ENCODE peak calls at places on chromosome 10, in seven cellular contexts. One of them, this sample, is unnamed.
A peak's percentile ranks its signal among the peaks of the same experiment; 100 is the strongest.

GRCh38 chr10:23496727-23497126 is 57.9 kb downstream of the OTUD1 start:
- DNase-seq in lower leg skin: no peak
- DNase-seq in psoas muscle: no peak
- DNase-seq in keratinocyte: no peak
- DNase-seq in cardiac fibroblast: no peak
- DNase-seq in naive thymus-derived CD4-positive, alpha-beta T cell: no peak
- DNase-seq in body of pancreas: no peak
- DNase-seq in this sample: no peak

GRCh38 chr10:80454526-80455460 is 683 bp downstream of the TSPAN14 start:
- DNase-seq in lower leg skin: no peak
- DNase-seq in psoas muscle: peak; percentile 48
- DNase-seq in keratinocyte: no peak
- DNase-seq in cardiac fibroblast: peak; percentile 38
- DNase-seq in naive thymus-derived CD4-positive, alpha-beta T cell: no peak
- DNase-seq in body of pancreas: peak; percentile 75
- DNase-seq in this sample: no peak

GRCh38 chr10:125006921-125007391 is 65.0 kb downstream of the ZRANB1 start:
- DNase-seq in lower leg skin: no peak
- DNase-seq in psoas muscle: no peak
- DNase-seq in keratinocyte: no peak
- DNase-seq in cardiac fibroblast: no peak
- DNase-seq in naive thymus-derived CD4-positive, alpha-beta T cell: no peak
- DNase-seq in body of pancreas: no peak
- DNase-seq in this sample: no peak

GRCh38 chr10:101629781-101630419 is 41.8 kb downstream of the DPCD start:
- DNase-seq in lower leg skin: no peak
- DNase-seq in psoas muscle: peak; percentile 37
- DNase-seq in keratinocyte: no peak
- DNase-seq in cardiac fibroblast: no peak
- DNase-seq in naive thymus-derived CD4-positive, alpha-beta T cell: no peak
- DNase-seq in body of pancreas: no peak
- DNase-seq in this sample: no peak

GRCh38 chr10:124003070-124003419 is 90.4 kb downstream of the CHST15 start:
- DNase-seq in lower leg skin: no peak
- DNase-seq in psoas muscle: no peak
- DNase-seq in keratinocyte: no peak
- DNase-seq in cardiac fibroblast: no peak
- DNase-seq in naive thymus-derived CD4-positive, alpha-beta T cell: no peak
- DNase-seq in body of pancreas: no peak
- DNase-seq in this sample: no peak

GRCh38 chr10:35940067-35940989 is 298.2 kb upstream of the FZD8 start:
- DNase-seq in lower leg skin: no peak
- DNase-seq in psoas muscle: no peak
- DNase-seq in keratinocyte: no peak
- DNase-seq in cardiac fibroblast: peak; percentile 32
- DNase-seq in naive thymus-derived CD4-positive, alpha-beta T cell: no peak
- DNase-seq in body of pancreas: no peak
- DNase-seq in this sample: no peak

GRCh38 chr10:21138769-21139324 is 241.7 kb upstream of the NEBL start:
- DNase-seq in lower leg skin: no peak
- DNase-seq in psoas muscle: no peak
- DNase-seq in keratinocyte: no peak
- DNase-seq in cardiac fibroblast: no peak
- DNase-seq in naive thymus-derived CD4-positive, alpha-beta T cell: no peak
- DNase-seq in body of pancreas: no peak
- DNase-seq in this sample: no peak

GRCh38 chr10:55629792-55630490 is 731.1 kb downstream of the ZWINT start:
- DNase-seq in lower leg skin: no peak
- DNase-seq in psoas muscle: peak; percentile 18
- DNase-seq in keratinocyte: no peak
- DNase-seq in cardiac fibroblast: peak; percentile 41
- DNase-seq in naive thymus-derived CD4-positive, alpha-beta T cell: no peak
- DNase-seq in body of pancreas: peak; percentile 52
- DNase-seq in this sample: no peak

GRCh38 chr10:86367339-86367951 is 850 bp upstream of the GRID1 start:
- DNase-seq in lower leg skin: no peak
- DNase-seq in psoas muscle: peak; percentile 52
- DNase-seq in keratinocyte: no peak
- DNase-seq in cardiac fibroblast: no peak
- DNase-seq in naive thymus-derived CD4-positive, alpha-beta T cell: no peak
- DNase-seq in body of pancreas: no peak
- DNase-seq in this sample: peak; percentile 50

GRCh38 chr10:124281666-124282065 is 137.1 kb downstream of the OAT start:
- DNase-seq in lower leg skin: no peak
- DNase-seq in psoas muscle: no peak
- DNase-seq in keratinocyte: no peak
- DNase-seq in cardiac fibroblast: no peak
- DNase-seq in naive thymus-derived CD4-positive, alpha-beta T cell: no peak
- DNase-seq in body of pancreas: no peak
- DNase-seq in this sample: no peak

GRCh38 chr10:120229641-120230040 is 227.4 kb upstream of the PLPP4 start:
- DNase-seq in lower leg skin: no peak
- DNase-seq in psoas muscle: no peak
- DNase-seq in keratinocyte: no peak
- DNase-seq in cardiac fibroblast: no peak
- DNase-seq in naive thymus-derived CD4-positive, alpha-beta T cell: no peak
- DNase-seq in body of pancreas: no peak
- DNase-seq in this sample: no peak

GRCh38 chr10:58781873-58782488 is 269.3 kb downstream of the BICC1 start:
- DNase-seq in lower leg skin: no peak
- DNase-seq in psoas muscle: no peak
- DNase-seq in keratinocyte: no peak
- DNase-seq in cardiac fibroblast: peak; percentile 64
- DNase-seq in naive thymus-derived CD4-positive, alpha-beta T cell: no peak
- DNase-seq in body of pancreas: peak; percentile 9
- DNase-seq in this sample: no peak

GRCh38 chr10:116852246-116852645 is 2.9 kb downstream of the ENO4 start:
- DNase-seq in lower leg skin: no peak
- DNase-seq in psoas muscle: no peak
- DNase-seq in keratinocyte: no peak
- DNase-seq in cardiac fibroblast: no peak
- DNase-seq in naive thymus-derived CD4-positive, alpha-beta T cell: no peak
- DNase-seq in body of pancreas: no peak
- DNase-seq in this sample: no peak

GRCh38 chr10:120746016-120746755 is 105.0 kb upstream of the WDR11 start:
- DNase-seq in lower leg skin: no peak
- DNase-seq in psoas muscle: no peak
- DNase-seq in keratinocyte: no peak
- DNase-seq in cardiac fibroblast: no peak
- DNase-seq in naive thymus-derived CD4-positive, alpha-beta T cell: no peak
- DNase-seq in body of pancreas: no peak
- DNase-seq in this sample: no peak

GRCh38 chr10:13660545-13660920 is 73.8 kb downstream of the PRPF18 start:
- DNase-seq in lower leg skin: peak; percentile 40
- DNase-seq in psoas muscle: no peak
- DNase-seq in keratinocyte: peak; percentile 74
- DNase-seq in cardiac fibroblast: no peak
- DNase-seq in naive thymus-derived CD4-positive, alpha-beta T cell: no peak
- DNase-seq in body of pancreas: no peak
- DNase-seq in this sample: no peak

GRCh38 chr10:13659887-13660544 is 73.3 kb downstream of the PRPF18 start:
- DNase-seq in lower leg skin: peak; percentile 51
- DNase-seq in psoas muscle: peak; percentile 72
- DNase-seq in keratinocyte: peak; percentile 30
- DNase-seq in cardiac fibroblast: peak; percentile 81
- DNase-seq in naive thymus-derived CD4-positive, alpha-beta T cell: peak; percentile 66
- DNase-seq in body of pancreas: peak; percentile 58
- DNase-seq in this sample: peak; percentile 33

GRCh38 chr10:13658256-13658655 is 71.5 kb downstream of the PRPF18 start:
- DNase-seq in lower leg skin: no peak
- DNase-seq in psoas muscle: no peak
- DNase-seq in keratinocyte: no peak
- DNase-seq in cardiac fibroblast: no peak
- DNase-seq in naive thymus-derived CD4-positive, alpha-beta T cell: no peak
- DNase-seq in body of pancreas: no peak
- DNase-seq in this sample: no peak

GRCh38 chr10:13657184-13657680 is 70.5 kb downstream of the PRPF18 start:
- DNase-seq in lower leg skin: no peak
- DNase-seq in psoas muscle: no peak
- DNase-seq in keratinocyte: no peak
- DNase-seq in cardiac fibroblast: no peak
- DNase-seq in naive thymus-derived CD4-positive, alpha-beta T cell: no peak
- DNase-seq in body of pancreas: no peak
- DNase-seq in this sample: no peak

DNA sequence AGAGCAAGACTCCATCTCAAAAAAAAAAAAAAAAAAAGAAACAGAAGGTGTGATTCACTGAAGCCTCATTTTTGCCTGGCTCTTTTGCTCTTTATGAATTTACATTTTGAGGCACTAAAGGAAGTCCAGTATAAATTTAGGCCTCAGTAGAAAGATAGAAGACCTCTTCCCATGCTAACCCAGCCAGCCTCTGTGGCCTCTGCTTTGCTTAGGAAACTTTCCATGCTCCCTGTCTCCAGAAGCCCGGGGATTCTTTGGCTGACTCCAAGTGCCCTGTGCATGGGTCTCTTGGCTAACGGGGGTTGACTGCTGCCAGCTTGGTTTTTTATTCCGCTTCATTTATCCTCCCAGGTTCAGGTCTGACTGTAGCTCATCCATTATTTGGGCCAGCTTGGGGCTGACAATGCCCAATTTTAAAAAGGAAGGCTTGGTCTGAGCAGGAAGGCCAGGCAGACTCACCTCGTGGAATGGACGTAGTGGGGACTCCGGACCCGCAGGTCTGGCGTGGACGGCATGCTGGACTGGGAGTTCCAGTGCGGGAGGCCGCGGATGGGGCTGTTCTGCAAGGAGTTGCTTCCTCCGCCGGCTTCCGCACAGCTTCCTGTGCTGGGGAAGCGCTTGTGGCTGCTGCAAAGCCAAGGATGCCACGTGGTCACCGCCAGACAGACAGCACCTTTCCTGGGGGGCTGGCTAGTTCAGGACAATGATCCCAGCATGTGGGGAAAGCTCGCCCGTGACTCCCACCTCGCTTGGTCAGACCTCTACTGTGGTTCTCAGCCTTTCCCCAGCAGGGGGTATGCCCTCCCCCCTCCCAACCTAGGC is 72.3 kb downstream of the PRPF18 start:
- DNase-seq in lower leg skin: no peak
- DNase-seq in psoas muscle: peak; percentile 51
- DNase-seq in keratinocyte: no peak
- DNase-seq in cardiac fibroblast: no peak
- DNase-seq in naive thymus-derived CD4-positive, alpha-beta T cell: no peak
- DNase-seq in body of pancreas: no peak
- DNase-seq in this sample: no peak
- H3K4me3 ChIP-seq in lower leg skin: no peak overlapping the region
- H3K4me3 ChIP-seq in psoas muscle: no peak overlapping the region
- H3K4me3 ChIP-seq in keratinocyte: no peak overlapping the region
- H3K4me3 ChIP-seq in cardiac fibroblast: no peak overlapping the region
- H3K4me3 ChIP-seq in naive thymus-derived CD4-positive, alpha-beta T cell: no peak overlapping the region
- H3K4me3 ChIP-seq in body of pancreas: no peak overlapping the region
- H3K4me3 ChIP-seq in this sample: no peak overlapping the region

GRCh38 chr10:107656932-107657331 is 492.4 kb upstream of the SORCS1 start:
- DNase-seq in lower leg skin: no peak
- DNase-seq in psoas muscle: no peak
- DNase-seq in keratinocyte: no peak
- DNase-seq in cardiac fibroblast: no peak
- DNase-seq in naive thymus-derived CD4-positive, alpha-beta T cell: no peak
- DNase-seq in body of pancreas: no peak
- DNase-seq in this sample: no peak

GRCh38 chr10:107650939-107651338 is 486.4 kb upstream of the SORCS1 start:
- DNase-seq in lower leg skin: no peak
- DNase-seq in psoas muscle: no peak
- DNase-seq in keratinocyte: no peak
- DNase-seq in cardiac fibroblast: no peak
- DNase-seq in naive thymus-derived CD4-positive, alpha-beta T cell: no peak
- DNase-seq in body of pancreas: no peak
- DNase-seq in this sample: no peak

GRCh38 chr10:107649249-107649648 is 484.7 kb upstream of the SORCS1 start:
- DNase-seq in lower leg skin: no peak
- DNase-seq in psoas muscle: no peak
- DNase-seq in keratinocyte: no peak
- DNase-seq in cardiac fibroblast: no peak
- DNase-seq in naive thymus-derived CD4-positive, alpha-beta T cell: no peak
- DNase-seq in body of pancreas: no peak
- DNase-seq in this sample: no peak

DNA sequence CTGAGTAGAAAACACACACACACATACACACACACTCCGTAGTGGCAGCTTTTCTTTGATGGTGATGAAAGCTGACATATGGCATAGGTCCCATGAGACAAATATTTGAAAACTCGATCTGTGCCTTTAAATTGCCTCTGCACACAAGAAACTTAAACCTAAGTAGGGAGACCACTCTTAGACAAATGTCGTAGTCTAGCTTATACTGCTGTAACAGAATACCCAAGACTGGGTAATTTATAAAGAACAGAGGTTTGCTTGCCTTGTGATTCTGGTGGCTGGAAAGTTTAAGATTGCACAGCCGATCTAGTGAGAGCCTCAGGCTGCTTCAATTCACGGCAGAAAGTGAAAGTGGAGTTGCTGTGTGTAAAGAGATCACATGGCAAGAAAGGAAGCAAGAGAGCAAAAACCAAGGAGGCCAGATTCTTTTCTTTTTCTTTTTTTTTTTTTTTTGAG is 489.4 kb upstream of the SORCS1 start:
- DNase-seq in lower leg skin: no peak
- DNase-seq in psoas muscle: no peak
- DNase-seq in keratinocyte: no peak
- DNase-seq in cardiac fibroblast: peak; percentile 59
- DNase-seq in naive thymus-derived CD4-positive, alpha-beta T cell: no peak
- DNase-seq in body of pancreas: peak; percentile 45
- DNase-seq in this sample: no peak
- H3K4me3 ChIP-seq in lower leg skin: no peak overlapping the region
- H3K4me3 ChIP-seq in psoas muscle: peak overlapping the region; percentile 55
- H3K4me3 ChIP-seq in keratinocyte: no peak overlapping the region
- H3K4me3 ChIP-seq in cardiac fibroblast: peak overlapping the region; percentile 22
- H3K4me3 ChIP-seq in naive thymus-derived CD4-positive, alpha-beta T cell: no peak overlapping the region
- H3K4me3 ChIP-seq in body of pancreas: peak overlapping the region; percentile 26
- H3K4me3 ChIP-seq in this sample: peak overlapping the region; percentile 50

GRCh38 chr10:26197248-26197647 is 19.3 kb upstream of the GAD2 start:
- DNase-seq in lower leg skin: no peak
- DNase-seq in psoas muscle: no peak
- DNase-seq in keratinocyte: no peak
- DNase-seq in cardiac fibroblast: no peak
- DNase-seq in naive thymus-derived CD4-positive, alpha-beta T cell: no peak
- DNase-seq in body of pancreas: no peak
- DNase-seq in this sample: no peak
- H3K4me3 ChIP-seq in lower leg skin: no peak overlapping the region
- H3K4me3 ChIP-seq in psoas muscle: no peak overlapping the region
- H3K4me3 ChIP-seq in keratinocyte: no peak overlapping the region
- H3K4me3 ChIP-seq in cardiac fibroblast: no peak overlapping the region
- H3K4me3 ChIP-seq in naive thymus-derived CD4-positive, alpha-beta T cell: no peak overlapping the region
- H3K4me3 ChIP-seq in body of pancreas: no peak overlapping the region
- H3K4me3 ChIP-seq in this sample: no peak overlapping the region

DNA sequence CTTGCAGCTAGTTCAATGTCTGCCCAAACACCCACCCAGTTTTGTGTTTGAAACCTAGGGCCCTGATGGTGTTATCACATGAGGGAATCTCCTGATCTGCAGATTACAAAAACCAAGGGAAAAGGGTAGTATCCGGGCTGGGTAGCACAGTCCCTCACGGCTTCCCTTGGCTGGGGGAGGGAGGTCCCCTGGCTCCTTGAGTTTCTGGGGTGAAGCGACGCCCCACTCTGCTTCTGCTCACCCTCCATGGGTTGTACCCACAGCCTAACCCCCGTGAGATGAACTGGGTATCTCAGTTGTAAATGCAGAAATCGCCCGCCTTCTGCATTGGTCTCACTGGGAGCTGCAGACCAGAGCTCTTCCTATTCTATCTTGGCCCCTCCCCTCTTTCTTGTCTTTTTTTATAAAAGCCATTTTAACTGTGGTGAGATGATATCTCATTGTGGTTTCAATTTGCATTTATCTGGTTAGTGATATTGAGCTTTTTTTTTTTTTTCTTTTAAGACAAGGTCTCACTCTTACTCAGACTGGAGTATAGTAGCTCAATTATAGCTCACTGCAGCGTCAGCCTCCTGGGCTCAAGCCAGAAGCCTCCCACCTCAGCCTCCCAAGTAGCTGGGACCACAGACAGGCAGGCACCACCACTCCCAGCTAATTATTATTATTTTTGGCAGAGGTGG is 87.8 kb downstream of the ABCC2 start:
- DNase-seq in lower leg skin: no peak
- DNase-seq in psoas muscle: no peak
- DNase-seq in keratinocyte: no peak
- DNase-seq in cardiac fibroblast: no peak
- DNase-seq in naive thymus-derived CD4-positive, alpha-beta T cell: no peak
- DNase-seq in body of pancreas: no peak
- DNase-seq in this sample: no peak
- H3K4me3 ChIP-seq in lower leg skin: no peak overlapping the region
- H3K4me3 ChIP-seq in psoas muscle: no peak overlapping the region
- H3K4me3 ChIP-seq in keratinocyte: no peak overlapping the region
- H3K4me3 ChIP-seq in cardiac fibroblast: no peak overlapping the region
- H3K4me3 ChIP-seq in naive thymus-derived CD4-positive, alpha-beta T cell: no peak overlapping the region
- H3K4me3 ChIP-seq in body of pancreas: no peak overlapping the region
- H3K4me3 ChIP-seq in this sample: no peak overlapping the region